ENCODE peak calls at places on chromosomes 11 and 22, in seven cellular contexts. X is pancreas; F is breast epithelium; R is left ventricle myocardium inferior; V is A549; T is CD4-positive, alpha-beta T cell; E is dorsolateral prefrontal cortex. P is an unnamed sample.

GRCh38 chr11:16611395-16612233 is 126.8 kb upstream of the C11orf58 start:
- DNase-seq in X (no peak), F (no peak), R (no peak), V (no peak), T (no peak), E (no peak), P (no peak)

GRCh38 chr22:37406836-37407235 is 20.4 kb downstream of the ELFN2 start:
- DNase-seq in X (no peak), F (no peak), R (no peak), V (no peak), T (no peak), E (no peak), P (no peak)

GRCh38 chr11:58907780-58908179 is 31.5 kb upstream of the GLYATL1 start:
- DNase-seq in X (no peak), F (no peak), R (no peak), V (no peak), T (no peak), E (no peak), P (no peak)

GRCh38 chr11:116126540-116126939 is 622.3 kb upstream of the CADM1 start:
- DNase-seq in X (no peak), F (no peak), R (no peak), V (no peak), T (no peak), E (no peak), P (no peak)

GRCh38 chr22:48827904-48828555 is 999.6 kb downstream of the BRD1 start:
- DNase-seq in X (no peak), F (peak), R (no peak), V (no peak), T (no peak), E (no peak), P (no peak)

GRCh38 chr11:122784325-122785155 is 53.8 kb upstream of the CRTAM start:
- DNase-seq in X (no peak), F (no peak), R (no peak), V (no peak), T (no peak), E (no peak), P (no peak)

GRCh38 chr22:27381960-27382742 is 419.4 kb downstream of the MN1 start:
- DNase-seq in X (no peak), F (no peak), R (no peak), V (no peak), T (no peak), E (no peak), P (no peak)

GRCh38 chr11:124114942-124115781 is at the start of gene VWA5A:
- DNase-seq in X (peak), F (peak), R (peak), V (peak), T (peak), E (peak), P (peak)

GRCh38 chr11:101091781-101092180 is 37.8 kb downstream of the PGR start:
- DNase-seq in X (no peak), F (no peak), R (no peak), V (no peak), T (no peak), E (no peak), P (no peak)

GRCh38 chr22:47599753-47600152 is 837.3 kb downstream of the TBC1D22A start:
- DNase-seq in X (no peak), F (no peak), R (no peak), V (no peak), T (no peak), E (no peak), P (no peak)

GRCh38 chr22:44341431-44342346 is 28.9 kb upstream of the SHISAL1 start:
- DNase-seq in X (no peak), F (no peak), R (no peak), V (no peak), T (no peak), E (no peak), P (no peak)

GRCh38 chr11:122601131-122602125 is 54.1 kb upstream of the UBASH3B start:
- DNase-seq in X (no peak), F (no peak), R (no peak), V (peak), T (no peak), E (no peak), P (no peak)

GRCh38 chr11:64947202-64947814 is 11.6 kb upstream of the GPHA2 start:
- DNase-seq in X (no peak), F (no peak), R (no peak), V (peak), T (no peak), E (no peak), P (no peak)

GRCh38 chr22:31451709-31452571 is 37.7 kb downstream of the EIF4ENIF1 start:
- DNase-seq in X (no peak), F (no peak), R (no peak), V (peak), T (no peak), E (no peak), P (no peak)

GRCh38 chr11:67314218-67314617 is 10.9 kb downstream of the SSH3 start:
- DNase-seq in X (no peak), F (no peak), R (no peak), V (no peak), T (no peak), E (no peak), P (no peak)

GRCh38 chr11:108871152-108871551 is 206.3 kb downstream of the DDX10 start:
- DNase-seq in X (no peak), F (no peak), R (peak), V (peak), T (no peak), E (no peak), P (peak)

GRCh38 chr11:107549253-107549953 is 16.1 kb downstream of the ALKBH8 start:
- DNase-seq in X (no peak), F (no peak), R (no peak), V (peak), T (no peak), E (no peak), P (no peak)

GRCh38 chr11:65043881-65044501 is 3.0 kb downstream of the SAC3D1 start:
- DNase-seq in X (no peak), F (no peak), R (peak), V (no peak), T (no peak), E (no peak), P (no peak)

GRCh38 chr22:37747090-37747714 is 50.4 kb downstream of the TRIOBP start:
- DNase-seq in X (no peak), F (no peak), R (peak), V (peak), T (no peak), E (no peak), P (no peak)

GRCh38 chr11:123798513-123799252 is 7.5 kb downstream of the OR6M1 start:
- DNase-seq in X (peak), F (no peak), R (no peak), V (no peak), T (no peak), E (no peak), P (no peak)

GRCh38 chr11:9772218-9772617 is 108.3 kb downstream of the SWAP70 start:
- DNase-seq in X (no peak), F (no peak), R (no peak), V (no peak), T (no peak), E (no peak), P (no peak)

GRCh38 chr11:27693398-27693797 is 6.9 kb downstream of the BDNF start:
- DNase-seq in X (no peak), F (no peak), R (no peak), V (no peak), T (no peak), E (no peak), P (no peak)

GRCh38 chr11:27696961-27697360 is 3.3 kb downstream of the BDNF start:
- DNase-seq in X (no peak), F (no peak), R (no peak), V (no peak), T (no peak), E (no peak), P (no peak)

GRCh38 chr11:27696112-27696511 is 4.1 kb downstream of the BDNF start:
- DNase-seq in X (no peak), F (no peak), R (no peak), V (no peak), T (no peak), E (no peak), P (no peak)

GRCh38 chr11:27697679-27698275 is 2.5 kb downstream of the BDNF start:
- DNase-seq in X (no peak), F (no peak), R (no peak), V (no peak), T (no peak), E (no peak), P (no peak)

GRCh38 chr11:27694992-27695391 is 5.3 kb downstream of the BDNF start:
- DNase-seq in X (no peak), F (no peak), R (no peak), V (peak), T (no peak), E (no peak), P (no peak)
- TF ChIP-seq CTCF in X (no peak), F (no peak), R (peak), V (peak), T (no peak), E (peak), P (no peak)

GRCh38 chr22:18048041-18048440 is 23.7 kb upstream of the MICAL3 start:
- DNase-seq in X (no peak), F (no peak), R (no peak), V (no peak), T (no peak), E (no peak), P (no peak)
- H3K27ac ChIP-seq in X (no peak), F (no peak), R (no peak), V (no peak), T (no peak), E (no peak), P (no peak)

DNA sequence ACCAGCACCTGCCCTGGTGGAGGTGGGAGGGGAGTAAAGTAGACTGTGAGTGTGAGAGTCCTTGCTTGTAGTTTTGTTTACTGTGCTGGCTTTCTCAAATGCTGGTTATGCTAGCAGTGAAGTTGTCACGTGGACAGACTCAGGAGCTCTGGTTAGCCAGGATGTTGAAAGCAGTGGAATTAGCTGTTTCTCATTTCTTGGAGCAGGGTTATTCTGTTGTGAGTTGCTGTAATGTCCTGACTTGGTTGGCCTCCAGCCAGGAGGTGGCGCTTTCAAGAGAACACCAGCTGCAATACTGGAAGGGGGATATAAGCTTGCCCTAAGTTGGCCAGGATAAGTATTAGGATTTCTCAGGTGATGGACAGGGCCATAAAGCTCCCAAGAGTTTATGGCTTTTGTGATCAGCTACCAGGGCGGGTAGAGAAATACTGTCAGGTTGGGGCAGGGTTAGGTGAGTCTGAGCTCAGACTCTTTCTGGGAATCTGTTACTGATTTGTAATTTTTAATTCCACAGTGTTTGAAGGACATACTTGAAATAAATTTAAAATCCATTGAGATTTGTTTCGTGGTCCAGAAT is 13.7 kb downstream of the CYP2D6 start:
- DNase-seq in X (no peak), F (no peak), R (no peak), V (no peak), T (no peak), E (no peak), P (no peak)
- TF ChIP-seq CTCF in X (no peak), F (no peak), R (no peak), V (no peak), T (no peak), E (no peak), P (no peak)

DNA sequence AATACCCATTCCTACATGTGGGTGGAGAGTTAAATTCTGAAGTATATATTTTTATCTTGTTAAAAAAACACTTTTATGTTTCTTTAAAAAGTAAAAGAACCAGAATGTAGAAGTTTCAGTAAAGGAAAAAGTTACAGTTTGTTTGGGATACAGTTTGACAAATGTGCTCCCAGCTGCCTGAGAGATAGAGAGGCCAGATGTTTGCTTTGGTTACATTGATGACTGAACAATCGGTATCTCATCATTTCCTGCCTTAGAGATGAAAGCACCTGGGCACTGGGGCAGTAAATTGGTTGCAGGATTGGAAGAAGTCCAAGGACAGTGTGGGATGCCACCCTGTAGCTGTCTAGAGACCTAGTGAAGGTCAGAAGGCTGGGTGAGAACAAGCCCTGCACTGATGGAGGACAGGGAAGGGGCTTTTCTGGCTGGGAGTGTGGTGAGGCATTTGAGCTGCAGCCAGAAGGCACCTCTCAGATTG is 16.6 kb downstream of the MED15 start:
- DNase-seq in X (no peak), F (no peak), R (no peak), V (no peak), T (no peak), E (no peak), P (no peak)
- H3K27ac ChIP-seq in X (no peak), F (no peak), R (peak), V (peak), T (no peak), E (no peak), P (peak)

P was measured in CD8-positive, alpha-beta T cell.